ENCODE peak calls at places on chromosomes 7 and 10, in seven cellular contexts. W is cardiac muscle cell; G is breast epithelium; M is uterus; C is naive thymus-derived CD4-positive, alpha-beta T cell; L is HCT116; T is lung. N is an unnamed sample. For H3K9me3, the result is how much of the 10 kb centered on the place peaks cover.

GRCh38 chr10:77080361-77081027 is 557.1 kb downstream of the KCNMA1 start:
- DNase-seq in W (no peak), G (no peak), M (no peak), C (no peak), L (no peak), T (no peak), N (no peak)

GRCh38 chr7:130394421-130395188 is 14.3 kb downstream of the CPA1 start:
- DNase-seq in W (no peak), G (no peak), M (no peak), C (peak), L (no peak), T (no peak), N (no peak)

GRCh38 chr10:71333154-71333887 is 14.3 kb downstream of the SLC29A3 start:
- DNase-seq in W (no peak), G (no peak), M (no peak), C (no peak), L (no peak), T (no peak), N (no peak)

GRCh38 chr7:90604383-90604782 is 8.3 kb downstream of the CDK14 start:
- DNase-seq in W (no peak), G (no peak), M (no peak), C (no peak), L (no peak), T (no peak), N (no peak)

GRCh38 chr7:37311282-37311868 is 137.3 kb downstream of the ELMO1 start:
- DNase-seq in W (no peak), G (no peak), M (no peak), C (no peak), L (no peak), T (no peak), N (no peak)

GRCh38 chr10:7408494-7409044 is 2.3 kb downstream of the SFMBT2 start:
- DNase-seq in W (peak), G (peak), M (peak), C (peak), L (no peak), T (peak), N (no peak)

GRCh38 chr7:4076701-4077294 is 605.3 kb upstream of the FOXK1 start:
- DNase-seq in W (no peak), G (no peak), M (no peak), C (no peak), L (no peak), T (no peak), N (no peak)

GRCh38 chr10:22630229-22631174 is 83.9 kb downstream of the PIP4K2A start:
- DNase-seq in W (no peak), G (no peak), M (no peak), C (no peak), L (no peak), T (no peak), N (no peak)

GRCh38 chr10:3473271-3473670 is 300.7 kb upstream of the PITRM1 start:
- DNase-seq in W (no peak), G (no peak), M (no peak), C (no peak), L (no peak), T (peak), N (no peak)

GRCh38 chr10:118592675-118593330 is 2.6 kb downstream of the PRLHR start:
- DNase-seq in W (no peak), G (no peak), M (no peak), C (no peak), L (no peak), T (no peak), N (no peak)

GRCh38 chr10:132397671-132398565 is 918 bp downstream of the PWWP2B start:
- DNase-seq in W (no peak), G (no peak), M (no peak), C (no peak), L (no peak), T (peak), N (peak)

GRCh38 chr7:30771859-30772429 is 727 bp downstream of the MINDY4 start:
- DNase-seq in W (no peak), G (no peak), M (no peak), C (peak), L (no peak), T (no peak), N (no peak)

GRCh38 chr10:80599424-80599847 is 61.7 kb downstream of the SH2D4B start:
- DNase-seq in W (peak), G (no peak), M (no peak), C (peak), L (peak), T (peak), N (no peak)

GRCh38 chr10:32073676-32074075 is 17.5 kb upstream of the KIF5B start:
- DNase-seq in W (peak), G (no peak), M (no peak), C (no peak), L (no peak), T (no peak), N (no peak)

GRCh38 chr10:13371879-13372470 is 23.9 kb upstream of the SEPHS1 start:
- DNase-seq in W (peak), G (peak), M (peak), C (peak), L (peak), T (peak), N (peak)

GRCh38 chr7:22325671-22326070 is 31.3 kb downstream of the RAPGEF5 start:
- DNase-seq in W (no peak), G (no peak), M (no peak), C (no peak), L (no peak), T (no peak), N (no peak)

GRCh38 chr7:116957874-116958273 is 4.6 kb downstream of the ST7 start:
- DNase-seq in W (no peak), G (no peak), M (no peak), C (no peak), L (no peak), T (no peak), N (no peak)

GRCh38 chr10:95273393-95274312 is 17.1 kb downstream of the PDLIM1 start:
- DNase-seq in W (no peak), G (no peak), M (peak), C (no peak), L (no peak), T (no peak), N (no peak)

GRCh38 chr7:55194522-55194921 is 170.6 kb upstream of the LANCL2 start:
- DNase-seq in W (no peak), G (no peak), M (no peak), C (no peak), L (no peak), T (peak), N (no peak)

GRCh38 chr7:45978010-45978681 is 57.1 kb upstream of the IGFBP3 start:
- DNase-seq in W (peak), G (no peak), M (peak), C (no peak), L (peak), T (peak), N (no peak)

GRCh38 chr10:50469778-50470193 is 154.0 kb downstream of the SGMS1 start:
- DNase-seq in W (no peak), G (no peak), M (no peak), C (no peak), L (no peak), T (no peak), N (no peak)

GRCh38 chr10:109962247-109962646 is 38.9 kb upstream of the XPNPEP1 start:
- DNase-seq in W (no peak), G (no peak), M (no peak), C (no peak), L (no peak), T (no peak), N (no peak)

GRCh38 chr10:112946649-112947048 is 3.4 kb upstream of the TCF7L2 start:
- DNase-seq in W (peak), G (no peak), M (peak), C (no peak), L (no peak), T (no peak), N (no peak)

GRCh38 chr7:104878577-104878976 is 135.4 kb upstream of the KMT2E start:
- DNase-seq in W (no peak), G (no peak), M (no peak), C (no peak), L (no peak), T (no peak), N (no peak)

GRCh38 chr7:104883248-104883717 is 130.7 kb upstream of the KMT2E start:
- DNase-seq in W (peak), G (no peak), M (no peak), C (no peak), L (no peak), T (no peak), N (no peak)

GRCh38 chr7:104883718-104884452 is 130.1 kb upstream of the KMT2E start:
- DNase-seq in W (peak), G (peak), M (peak), C (peak), L (peak), T (peak), N (peak)
- H3K9me3 ChIP-seq in W (under half), G (under half), M (under half), C (under half), L (under half), T (under half), N (under half)

DNA sequence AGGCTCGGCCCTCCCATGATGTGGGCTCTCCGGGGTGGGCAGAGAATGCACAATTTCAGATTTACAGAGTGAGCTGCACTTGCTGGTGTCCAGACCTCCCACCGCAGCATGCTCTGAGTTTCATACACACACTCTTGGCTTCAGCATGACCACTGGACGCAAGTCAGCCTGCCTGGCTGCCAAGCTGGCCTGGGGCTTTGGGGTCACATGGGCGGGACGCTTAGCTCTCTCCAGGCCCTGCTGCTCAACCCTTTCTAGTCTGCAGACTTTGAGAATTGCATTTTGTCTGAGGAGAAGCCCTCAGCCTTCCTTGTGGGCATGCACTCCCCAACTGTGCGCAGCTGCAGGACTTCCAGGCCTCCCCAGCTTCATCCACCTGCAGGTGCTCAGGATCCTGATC is 5.7 kb downstream of the CYP2E1 start:
- DNase-seq in W (no peak), G (no peak), M (no peak), C (no peak), L (no peak), T (no peak), N (no peak)
- H3K9me3 ChIP-seq in W (under half), G (under half), M (under half), C (under half), L (under half), T (under half), N (under half)

GRCh38 chr7:157554393-157555238 is 217.8 kb downstream of the DNAJB6 start:
- DNase-seq in W (no peak), G (peak), M (no peak), C (no peak), L (no peak), T (no peak), N (no peak)
- H3K9me3 ChIP-seq in W (under half), G (under half), M (under half), C (under half), L (under half), T (under half), N (under half)

GRCh38 chr7:57225666-57226065 is 93.4 kb upstream of the ZNF479 start:
- DNase-seq in W (no peak), G (no peak), M (no peak), C (no peak), L (no peak), T (no peak), N (no peak)
- H3K9me3 ChIP-seq in W (under half), G (under half), M (under half), C (under half), L (under half), T (under half), N (under half)

GRCh38 chr10:9734218-9734617 is 1283.5 kb upstream of the CELF2 start:
- DNase-seq in W (no peak), G (no peak), M (no peak), C (no peak), L (no peak), T (no peak), N (no peak)

GRCh38 chr10:9735731-9736130 is 1281.9 kb upstream of the CELF2 start:
- DNase-seq in W (no peak), G (no peak), M (no peak), C (no peak), L (no peak), T (no peak), N (no peak)

GRCh38 chr10:9733764-9734163 is 1283.9 kb upstream of the CELF2 start:
- DNase-seq in W (no peak), G (no peak), M (no peak), C (no peak), L (no peak), T (no peak), N (no peak)
- H3K9me3 ChIP-seq in W (under half), G (under half), M (under half), C (under half), L (under half), T (under half), N (under half)

GRCh38 chr7:157785021-157785441 is 448.2 kb downstream of the DNAJB6 start:
- DNase-seq in W (no peak), G (no peak), M (no peak), C (no peak), L (no peak), T (no peak), N (no peak)

GRCh38 chr7:157784114-157784835 is 447.5 kb downstream of the DNAJB6 start:
- DNase-seq in W (no peak), G (no peak), M (no peak), C (no peak), L (no peak), T (no peak), N (no peak)

GRCh38 chr7:157787275-157787701 is 450.5 kb downstream of the DNAJB6 start:
- DNase-seq in W (no peak), G (no peak), M (no peak), C (no peak), L (no peak), T (no peak), N (no peak)

GRCh38 chr7:157786375-157787274 is 449.8 kb downstream of the DNAJB6 start:
- DNase-seq in W (no peak), G (no peak), M (no peak), C (no peak), L (no peak), T (no peak), N (no peak)

DNA sequence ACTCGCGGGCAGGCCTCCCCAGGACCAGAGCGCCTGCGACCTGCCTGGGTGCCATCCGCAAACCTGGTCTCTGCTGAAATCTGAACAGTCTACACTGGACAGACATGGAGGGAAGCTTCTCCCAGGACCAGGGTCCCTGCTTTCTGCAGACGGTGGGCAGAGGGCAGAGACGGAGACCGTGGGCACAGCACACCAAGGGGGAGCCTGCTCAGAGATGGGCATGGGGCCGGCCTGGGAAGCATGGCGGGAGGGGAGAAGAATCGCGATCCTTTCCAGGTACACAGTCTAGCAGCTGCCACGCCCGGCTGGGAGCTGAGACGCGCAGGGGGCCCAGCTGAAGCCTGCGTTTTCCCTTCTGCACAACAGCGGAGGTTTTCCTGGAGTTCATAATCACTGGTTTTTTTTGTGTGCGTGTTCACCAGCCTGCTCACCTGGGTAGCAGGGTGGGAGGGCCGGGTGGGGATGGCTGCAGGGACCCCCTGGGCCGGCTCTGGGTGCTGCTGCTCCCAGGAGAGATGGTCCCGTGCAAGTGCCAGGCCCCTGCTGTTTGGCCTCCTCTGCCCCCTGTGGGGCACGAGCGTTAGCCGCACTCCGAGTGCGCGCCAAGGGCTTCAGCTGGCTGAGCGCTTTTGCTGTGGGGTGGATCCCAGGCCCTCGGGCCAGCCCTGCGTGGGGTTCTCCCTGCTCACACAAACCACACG is 448.8 kb downstream of the DNAJB6 start:
- DNase-seq in W (no peak), G (no peak), M (no peak), C (no peak), L (no peak), T (no peak), N (no peak)
- H3K9me3 ChIP-seq in W (under half), G (under half), M (under half), C (under half), L (under half), T (under half), N (under half)